ENCODE peak calls at places on chromosomes 7 and 10, in four cellular contexts. A, H, O and N are unnamed samples.

GRCh38 chr7:91344911-91345310 is 80.7 kb downstream of the FZD1 start:
- DNase-seq in A (no peak), H (no peak), O (no peak), N (no peak)

GRCh38 chr10:65501259-65501658 is 1424.6 kb upstream of the LRRTM3 start:
- DNase-seq in H (peak; percentile 48), A (peak; percentile 76), O (no peak), N (no peak)

GRCh38 chr10:87562750-87563149 is 58.1 kb downstream of the MINPP1 start:
- DNase-seq in H (no peak), A (no peak), O (peak; percentile 9), N (no peak)

GRCh38 chr10:119304541-119304940 is 97.2 kb downstream of the GRK5 start:
- DNase-seq in O (no peak), H (no peak), A (no peak), N (no peak)

GRCh38 chr7:12596225-12596790 is 25.8 kb downstream of the SCIN start:
- DNase-seq in O (no peak), H (no peak), A (no peak), N (no peak)

GRCh38 chr10:132057191-132057681 is 8.5 kb upstream of the JAKMIP3 start:
- DNase-seq in H (no peak), A (no peak), O (no peak), N (no peak)

GRCh38 chr7:127208351-127208750 is 44.4 kb downstream of the GRM8 start:
- DNase-seq in H (no peak), O (no peak), A (no peak), N (no peak)

GRCh38 chr7:101201695-101202602 is 1.1 kb upstream of the MOGAT3 start:
- DNase-seq in O (no peak), A (peak; percentile 48), H (no peak), N (peak; percentile 78)

GRCh38 chr7:8057566-8057965 is 89.0 kb downstream of the GLCCI1 start:
- DNase-seq in O (no peak), H (no peak), A (no peak), N (no peak)

GRCh38 chr10:13839430-13839986 is 252.7 kb downstream of the PRPF18 start:
- DNase-seq in H (no peak), A (no peak), O (no peak), N (no peak)

GRCh38 chr10:2576892-2577291 is 490.5 kb upstream of the PFKP start:
- DNase-seq in A (no peak), O (no peak), H (no peak), N (no peak)

GRCh38 chr10:26430641-26431163 is 7.4 kb upstream of the APBB1IP start:
- DNase-seq in A (no peak), H (peak; percentile 91), O (no peak), N (no peak)

GRCh38 chr7:96397936-96398596 is 76.2 kb upstream of the SLC25A13 start:
- DNase-seq in H (no peak), O (no peak), A (no peak), N (no peak)

GRCh38 chr7:66696774-66697191 is 43.8 kb upstream of the RABGEF1 start:
- DNase-seq in O (no peak), A (peak; percentile 9), H (no peak), N (no peak)

GRCh38 chr10:80472234-80473095 is 18.4 kb downstream of the TSPAN14 start:
- DNase-seq in A (no peak), O (no peak), H (peak; percentile 92), N (no peak)

GRCh38 chr7:128045766-128046165 is 14.5 kb upstream of the LRRC4 start:
- DNase-seq in H (no peak), A (no peak), O (no peak), N (no peak)

GRCh38 chr10:1454964-1455363 is 282.4 kb downstream of the ADARB2 start:
- DNase-seq in H (no peak), A (no peak), O (no peak), N (no peak)

GRCh38 chr7:74217455-74218342 is 7.9 kb downstream of the LAT2 start:
- DNase-seq in A (no peak), H (peak; percentile 81), O (no peak), N (no peak)

GRCh38 chr10:35058134-35058533 is 32.0 kb downstream of the CUL2 start:
- DNase-seq in A (peak; percentile 3), O (no peak), H (peak; percentile 20), N (no peak)

GRCh38 chr7:67711706-67712105 is 715.1 kb downstream of the TYW1 start:
- DNase-seq in H (no peak), A (no peak), O (no peak), N (no peak)

GRCh38 chr7:123811056-123811455 is 33.9 kb upstream of the HYAL4 start:
- DNase-seq in O (no peak), H (no peak), A (no peak), N (no peak)

GRCh38 chr10:97498841-97499560 is at the start of gene UBTD1:
- DNase-seq in A (peak; percentile 19), H (no peak), O (peak; percentile 24), N (peak; percentile 88)

GRCh38 chr10:48199580-48200377 is 74.7 kb downstream of the FRMPD2 start:
- DNase-seq in A (no peak), H (no peak), O (no peak), N (no peak)

GRCh38 chr10:588246-589165 is 101.0 kb downstream of the DIP2C start:
- DNase-seq in A (no peak), O (peak; percentile 23), H (no peak), N (no peak)

GRCh38 chr7:2260820-2261219 is 18.8 kb downstream of the NUDT1 start:
- DNase-seq in O (no peak), H (no peak), A (no peak), N (no peak)

GRCh38 chr10:51860257-51860656 is 160.9 kb upstream of the CSTF2T start:
- DNase-seq in H (no peak), A (no peak), O (no peak), N (no peak)

GRCh38 chr7:84339306-84339705 is 144.7 kb upstream of the SEMA3A start:
- DNase-seq in H (no peak), O (no peak), A (no peak), N (no peak)

GRCh38 chr10:23974886-23975830 is 233.8 kb upstream of the KIAA1217 start:
- DNase-seq in H (no peak), A (no peak), O (no peak), N (no peak)

GRCh38 chr7:26363465-26363864 is 71.8 kb downstream of the SNX10 start:
- DNase-seq in O (no peak), H (no peak), A (no peak), N (no peak)

GRCh38 chr10:108375691-108376090 is 1211.2 kb upstream of the SORCS1 start:
- DNase-seq in H (no peak), A (no peak), O (no peak), N (no peak)

GRCh38 chr10:88901610-88902327 is 21.7 kb downstream of the STAMBPL1 start:
- DNase-seq in A (no peak), O (no peak), H (peak; percentile 94), N (no peak)

GRCh38 chr7:70156052-70156451 is 557.8 kb downstream of the AUTS2 start:
- DNase-seq in H (no peak), A (no peak), O (no peak), N (no peak)

DNA sequence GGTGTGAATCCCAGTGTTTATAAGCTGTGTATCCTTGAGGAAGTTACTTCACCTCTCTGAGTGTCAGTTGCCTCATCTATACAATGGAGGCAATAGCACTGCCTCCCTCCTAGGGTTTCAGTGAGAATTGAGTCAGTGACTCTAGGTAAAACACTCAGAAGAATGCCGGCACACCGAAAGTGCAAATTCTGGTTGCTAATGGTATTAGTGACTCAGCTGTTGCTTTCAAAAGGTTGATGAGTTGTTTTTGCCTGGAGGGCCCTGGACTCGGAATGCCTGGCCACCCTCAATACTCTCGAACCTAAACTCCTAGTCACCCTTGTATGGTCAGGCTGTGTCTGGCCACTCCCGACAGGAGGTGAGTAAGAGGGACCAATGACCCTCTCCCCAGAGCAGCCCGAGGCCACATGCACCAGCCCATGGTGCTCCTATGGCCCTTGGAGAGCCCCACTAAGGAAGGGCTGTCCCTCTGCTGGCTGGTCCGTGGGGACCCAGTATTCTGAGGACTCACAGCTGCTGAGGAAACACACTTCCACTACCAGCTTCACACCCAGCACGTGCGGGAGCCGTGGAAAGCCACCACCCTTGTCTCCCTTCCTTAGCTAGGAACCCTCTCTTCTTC is 60.2 kb downstream of the CALML3 start:
- DNase-seq in A (peak; percentile 62), O (no peak), H (peak; percentile 41), N (peak; percentile 57)
- TF ChIP-seq EP300 in A (no peak), O (no peak), H (no peak), N (no peak)

GRCh38 chr10:25174461-25175230 is at the start of gene GPR158:
- DNase-seq in A (peak; percentile 55), O (peak; percentile 84), H (no peak), N (peak; percentile 95)
- TF ChIP-seq EZH2 in A (no peak), O (no peak), H (no peak), N (no peak)

GRCh38 chr7:87129836-87130235 is 22.4 kb upstream of the DMTF1 start:
- DNase-seq in H (peak; percentile 51), O (no peak), A (no peak), N (no peak)

GRCh38 chr7:87131806-87132205 is 20.4 kb upstream of the DMTF1 start:
- DNase-seq in A (no peak), O (no peak), H (no peak), N (no peak)

GRCh38 chr7:87129332-87129731 is 22.9 kb upstream of the DMTF1 start:
- DNase-seq in A (no peak), O (no peak), H (no peak), N (no peak)

GRCh38 chr7:87127019-87127418 is 25.2 kb upstream of the DMTF1 start:
- DNase-seq in O (no peak), H (no peak), A (no peak), N (no peak)

GRCh38 chr7:87128883-87129282 is 23.4 kb upstream of the DMTF1 start:
- DNase-seq in A (no peak), O (peak; percentile 74), H (no peak), N (no peak)
- TF ChIP-seq EP300 in A (no peak), O (no peak), H (no peak), N (no peak)

GRCh38 chr7:50667338-50667737 is 102.1 kb upstream of the DDC start:
- DNase-seq in O (no peak), H (no peak), A (no peak), N (no peak)
- TF ChIP-seq EZH2 in O (no peak), H (no peak), A (no peak), N (no peak)

DNA sequence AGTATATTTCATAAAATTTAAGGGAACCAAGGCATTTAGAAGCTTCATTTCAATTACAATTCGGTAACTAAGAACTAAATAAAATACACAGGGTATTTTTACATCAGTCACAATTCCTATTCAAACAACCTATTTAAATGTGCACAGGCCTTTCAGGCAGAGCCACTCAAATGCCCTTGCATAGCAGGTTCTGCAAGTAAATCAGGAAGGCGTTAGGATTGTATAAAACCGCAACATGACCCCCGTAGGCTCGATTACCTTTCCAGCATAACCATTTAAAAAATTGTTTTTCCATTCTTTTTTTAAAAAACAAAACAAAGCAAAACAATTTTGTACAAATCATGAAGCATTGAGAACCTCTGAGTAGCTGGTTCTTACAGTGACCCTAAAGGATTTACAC is 289.9 kb upstream of the SP8 start:
- DNase-seq in H (no peak), A (no peak), O (no peak), N (no peak)
- TF ChIP-seq EP300 in H (no peak), A (no peak), O (no peak), N (no peak)

GRCh38 chr10:8044908-8045727 is 9.4 kb upstream of the GATA3 start:
- DNase-seq in A (no peak), H (no peak), O (peak; percentile 13), N (peak; percentile 76)
- TF ChIP-seq EZH2 in A (peak; percentile 59), H (no peak), O (peak; percentile 50), N (peak; percentile 41)